ENCODE peak calls at places on chromosome 14, in five cellular contexts. O is upper lobe of left lung, F is right lobe of liver, C is esophagus squamous epithelium, R is NB4. V is an unnamed sample.

GRCh38 chr14:104891664-104892500 is 26.8 kb downstream of the CEP170B start:
- DNase-seq in O (peak; percentile 74), C (no peak), F (peak; percentile 52), R (peak; percentile 2), V (peak; percentile 83)

GRCh38 chr14:21915814-21916213 is 242.2 kb upstream of the OR4E1 start:
- DNase-seq in R (no peak), C (no peak), F (no peak), O (no peak), V (no peak)

GRCh38 chr14:52080817-52081755 is 12.2 kb upstream of the NID2 start:
- DNase-seq in O (no peak), C (no peak), F (no peak), R (no peak), V (no peak)

GRCh38 chr14:72904840-72905561 is 11.1 kb upstream of the DPF3 start:
- DNase-seq in O (no peak), F (peak; percentile 63), R (peak; percentile 81), C (no peak), V (no peak)

GRCh38 chr14:23071244-23071974 is 14.1 kb upstream of the CDH24 start:
- DNase-seq in O (peak; percentile 46), R (peak; percentile 92), C (no peak), F (peak; percentile 87), V (peak; percentile 85)

GRCh38 chr14:35909675-35910074 is 83.5 kb downstream of the BRMS1L start:
- DNase-seq in C (no peak), F (no peak), O (no peak), R (no peak), V (no peak)

GRCh38 chr14:103188691-103189480 is 65.6 kb downstream of the TNFAIP2 start:
- DNase-seq in O (peak; percentile 92), C (no peak), F (no peak), R (no peak), V (no peak)

GRCh38 chr14:64646103-64646502 is 58.1 kb upstream of the PLEKHG3 start:
- DNase-seq in F (no peak), R (no peak), C (no peak), O (no peak), V (no peak)

GRCh38 chr14:37668646-37669045 is 73.2 kb downstream of the TTC6 start:
- DNase-seq in O (no peak), C (no peak), F (no peak), R (no peak), V (no peak)

GRCh38 chr14:37819155-37820015 is 224.0 kb downstream of the TTC6 start:
- DNase-seq in R (no peak), F (no peak), O (no peak), C (no peak), V (no peak)

GRCh38 chr14:71675126-71675901 is 256.9 kb upstream of the RGS6 start:
- DNase-seq in C (no peak), O (no peak), F (no peak), R (no peak), V (no peak)

GRCh38 chr14:73500360-73500759 is 9.6 kb downstream of the RIOX1 start:
- DNase-seq in C (no peak), F (no peak), R (no peak), O (no peak), V (no peak)

GRCh38 chr14:65776193-65776592 is 363.7 kb downstream of the FUT8 start:
- DNase-seq in O (no peak), C (no peak), R (no peak), F (no peak), V (no peak)

GRCh38 chr14:59870277-59871165 is at the start of gene RTN1:
- DNase-seq in R (peak; percentile 75), F (peak; percentile 69), O (peak; percentile 93), C (no peak), V (peak; percentile 29)
- TF ChIP-seq CTCF in R (no peak), F (no peak), O (no peak), C (no peak), V (no peak)

DNA sequence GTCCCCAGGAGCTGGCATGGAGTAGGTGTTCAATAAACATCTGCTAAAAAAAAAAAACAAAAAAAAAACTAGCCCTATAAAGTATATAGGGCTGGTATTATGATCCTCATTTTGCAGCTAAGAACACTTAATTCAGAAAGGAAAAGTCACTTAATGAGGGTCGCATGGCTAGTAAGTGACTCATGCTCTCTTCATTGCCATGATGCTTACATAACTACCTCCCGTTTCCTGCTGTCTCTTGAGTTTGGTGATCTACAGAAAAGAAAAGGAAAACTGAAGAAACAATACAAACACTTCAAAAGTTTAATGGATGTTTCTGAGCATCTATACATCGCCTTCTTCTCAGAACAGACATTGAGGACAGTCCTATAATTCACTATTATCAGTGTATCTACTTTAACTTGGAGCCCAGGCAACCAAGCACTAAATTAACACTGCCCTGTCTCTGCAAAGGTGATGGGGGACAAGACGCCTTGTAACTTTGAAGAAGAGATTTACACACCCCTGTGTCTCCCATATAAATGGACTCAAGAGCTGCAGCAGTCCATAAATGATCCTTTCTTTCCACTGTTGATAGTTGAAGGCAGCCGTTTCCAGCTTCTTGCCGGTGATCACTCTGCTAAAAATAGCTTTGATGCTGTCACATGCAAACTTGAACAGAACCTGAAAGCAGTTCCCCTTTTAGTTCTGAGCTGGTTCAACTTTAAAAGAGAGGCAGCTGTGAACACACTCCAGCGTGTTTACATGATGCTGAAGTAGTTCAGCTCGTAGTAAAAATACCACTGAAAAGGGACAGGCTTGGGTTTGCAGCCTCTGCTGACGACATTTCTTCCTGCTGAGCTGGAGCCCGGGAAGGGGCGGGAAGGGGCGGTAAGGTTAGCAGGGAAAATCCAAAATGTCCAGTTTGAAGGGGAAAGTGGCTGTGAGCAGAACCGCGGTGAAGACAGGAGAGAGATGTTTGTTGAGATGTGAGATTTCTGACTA is 113.3 kb downstream of the FOXN3 start:
- DNase-seq in R (peak; percentile 88), F (no peak), C (no peak), O (no peak), V (no peak)
- TF ChIP-seq POLR2A in R (no peak), F (no peak), C (no peak), O (no peak), V (no peak)

GRCh38 chr14:75459099-75459741 is 31.4 kb downstream of the JDP2 start:
- DNase-seq in O (no peak), C (no peak), R (peak; percentile 83), F (peak; percentile 83), V (peak; percentile 84)
- H3K4me3 ChIP-seq in O (no peak overlapping the region), C (no peak overlapping the region), R (no peak overlapping the region), F (no peak overlapping the region), V (no peak overlapping the region)

DNA sequence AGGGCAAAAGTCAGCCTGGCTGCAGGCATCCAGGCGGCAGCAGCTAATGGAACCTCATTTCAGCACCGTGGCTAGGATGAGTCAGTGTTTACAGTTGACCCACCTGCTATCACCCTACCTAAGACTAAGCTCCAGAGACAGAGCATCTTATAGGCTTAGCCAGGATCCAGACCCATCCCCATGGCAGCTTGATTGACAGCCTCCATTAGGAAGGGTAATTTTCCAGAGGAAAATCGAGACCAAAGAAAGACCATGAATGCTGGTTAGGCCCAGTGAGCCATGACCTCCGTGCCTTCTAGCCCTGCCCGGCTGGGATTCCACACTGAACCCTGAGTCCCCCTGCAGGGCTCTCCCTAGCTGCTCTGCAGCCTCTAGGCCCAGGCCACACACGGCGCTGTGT is 38.7 kb downstream of the TUNAR start:
- DNase-seq in O (no peak), R (no peak), C (no peak), F (no peak), V (no peak)
- TF ChIP-seq CTCF in O (no peak), R (no peak), C (no peak), F (no peak), V (no peak)

DNA sequence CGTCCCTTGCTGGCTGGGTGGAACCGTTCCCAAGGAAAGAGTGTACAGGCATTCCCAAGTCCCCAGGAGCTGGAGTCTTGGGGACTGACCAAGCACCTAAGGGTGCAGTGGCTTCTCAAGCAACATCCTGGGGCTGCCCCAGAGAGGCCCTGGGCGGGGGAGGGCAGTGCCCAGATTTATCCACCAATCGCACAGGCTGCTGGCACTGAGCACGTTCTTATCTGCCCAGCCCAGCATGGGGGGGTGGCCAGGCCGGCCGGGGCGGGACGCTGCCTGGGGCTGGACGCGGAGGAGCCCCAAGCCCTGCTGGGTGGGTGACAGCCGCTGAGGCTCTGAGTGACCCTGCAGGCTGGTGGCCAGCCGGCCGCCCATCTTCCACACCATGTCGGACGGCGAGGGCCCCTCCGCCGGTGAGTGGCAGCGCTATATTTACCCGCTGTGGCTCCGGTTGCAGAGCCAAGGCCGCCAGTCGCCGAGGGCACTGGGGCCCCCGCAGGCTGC is 53.4 kb downstream of the CYP46A1 start:
- DNase-seq in F (peak; percentile 60), R (no peak), C (no peak), O (peak; percentile 90), V (no peak)
- TF ChIP-seq POLR2A in F (no peak), R (no peak), C (no peak), O (peak; percentile 15), V (no peak)

GRCh38 chr14:101120636-101121398 is 217.3 kb upstream of the RTL1 start:
- DNase-seq in F (peak; percentile 74), R (peak; percentile 89), C (no peak), O (peak; percentile 70), V (peak; percentile 27)
- H3K4me3 ChIP-seq in F (peak overlapping the region; percentile 7), R (peak overlapping the region; percentile 55), C (peak overlapping the region; percentile 21), O (peak overlapping the region; percentile 16), V (no peak overlapping the region)

GRCh38 chr14:53925201-53925766 is 31.3 kb downstream of the BMP4 start:
- DNase-seq in R (no peak), O (no peak), C (no peak), F (no peak), V (no peak)

GRCh38 chr14:53927171-53927570 is 29.5 kb downstream of the BMP4 start:
- DNase-seq in R (no peak), C (no peak), O (no peak), F (no peak), V (no peak)

GRCh38 chr14:53932966-53933365 is 23.7 kb downstream of the BMP4 start:
- DNase-seq in R (no peak), C (no peak), F (no peak), O (no peak), V (no peak)

GRCh38 chr14:53934778-53935414 is 21.7 kb downstream of the BMP4 start:
- DNase-seq in O (no peak), C (no peak), R (no peak), F (no peak), V (no peak)

GRCh38 chr14:53929871-53930685 is 26.5 kb downstream of the BMP4 start:
- DNase-seq in R (peak; percentile 5), F (no peak), O (no peak), C (no peak), V (no peak)
- TF ChIP-seq CTCF in R (peak; percentile 37), F (peak; percentile 46), O (peak; percentile 30), C (peak; percentile 11), V (no peak)